ENCODE peak calls at places on chromosomes 11 and 22, in five cellular contexts. One of them, this sample, is unnamed.

GRCh38 chr22:47294222-47294532 is 531.7 kb downstream of the TBC1D22A start:
- DNase-seq in SK-N-SH: no peak
- DNase-seq in H1: no peak
- DNase-seq in cardiac muscle cell: peak; percentile 48
- DNase-seq in adrenal gland: no peak
- DNase-seq in this sample: no peak

GRCh38 chr11:70409437-70409836 is 11.1 kb downstream of the CTTN start:
- DNase-seq in SK-N-SH: no peak
- DNase-seq in H1: no peak
- DNase-seq in cardiac muscle cell: no peak
- DNase-seq in adrenal gland: no peak
- DNase-seq in this sample: no peak

GRCh38 chr11:124586247-124586860 is 16.6 kb downstream of the OR8A1 start:
- DNase-seq in SK-N-SH: peak; percentile 32
- DNase-seq in H1: peak; percentile 39
- DNase-seq in cardiac muscle cell: peak; percentile 82
- DNase-seq in adrenal gland: peak; percentile 61
- DNase-seq in this sample: peak; percentile 47

GRCh38 chr11:64457416-64458010 is 98.6 kb downstream of the RPS6KA4 start:
- DNase-seq in SK-N-SH: no peak
- DNase-seq in H1: no peak
- DNase-seq in cardiac muscle cell: no peak
- DNase-seq in adrenal gland: no peak
- DNase-seq in this sample: no peak

GRCh38 chr11:19073454-19074415 is 13.2 kb upstream of the MRGPRX2 start:
- DNase-seq in SK-N-SH: no peak
- DNase-seq in H1: no peak
- DNase-seq in cardiac muscle cell: no peak
- DNase-seq in adrenal gland: no peak
- DNase-seq in this sample: no peak

GRCh38 chr22:28906312-28906711 is 22.9 kb downstream of the ZNRF3 start:
- DNase-seq in SK-N-SH: no peak
- DNase-seq in H1: no peak
- DNase-seq in cardiac muscle cell: no peak
- DNase-seq in adrenal gland: no peak
- DNase-seq in this sample: no peak

GRCh38 chr11:19820100-19820499 is 107.5 kb downstream of the NAV2 start:
- DNase-seq in SK-N-SH: no peak
- DNase-seq in H1: no peak
- DNase-seq in cardiac muscle cell: peak; percentile 42
- DNase-seq in adrenal gland: no peak
- DNase-seq in this sample: no peak

GRCh38 chr11:73652046-73652730 is 5.8 kb downstream of the PLEKHB1 start:
- DNase-seq in SK-N-SH: no peak
- DNase-seq in H1: no peak
- DNase-seq in cardiac muscle cell: peak; percentile 71
- DNase-seq in adrenal gland: no peak
- DNase-seq in this sample: no peak

GRCh38 chr11:86574493-86575207 is 97.8 kb downstream of the ME3 start:
- DNase-seq in SK-N-SH: no peak
- DNase-seq in H1: no peak
- DNase-seq in cardiac muscle cell: peak; percentile 29
- DNase-seq in adrenal gland: peak; percentile 39
- DNase-seq in this sample: no peak

GRCh38 chr11:133323354-133323753 is 208.9 kb downstream of the OPCML start:
- DNase-seq in SK-N-SH: no peak
- DNase-seq in H1: no peak
- DNase-seq in cardiac muscle cell: no peak
- DNase-seq in adrenal gland: no peak
- DNase-seq in this sample: no peak

GRCh38 chr11:2800655-2801531 is 84.7 kb downstream of the CDKN1C start:
- DNase-seq in SK-N-SH: no peak
- DNase-seq in H1: no peak
- DNase-seq in cardiac muscle cell: no peak
- DNase-seq in adrenal gland: peak; percentile 11
- DNase-seq in this sample: no peak

GRCh38 chr22:31093956-31094622 is 13.0 kb downstream of the SMTN start:
- DNase-seq in SK-N-SH: peak; percentile 22
- DNase-seq in H1: no peak
- DNase-seq in cardiac muscle cell: no peak
- DNase-seq in adrenal gland: no peak
- DNase-seq in this sample: no peak

GRCh38 chr11:13030857-13031256 is 21.7 kb downstream of the RASSF10 start:
- DNase-seq in SK-N-SH: peak; percentile 20
- DNase-seq in H1: no peak
- DNase-seq in cardiac muscle cell: no peak
- DNase-seq in adrenal gland: peak; percentile 34
- DNase-seq in this sample: no peak

GRCh38 chr11:45805305-45806071 is 539 bp downstream of the SLC35C1 start:
- DNase-seq in SK-N-SH: no peak
- DNase-seq in H1: no peak
- DNase-seq in cardiac muscle cell: peak; percentile 67
- DNase-seq in adrenal gland: peak; percentile 54
- DNase-seq in this sample: no peak

GRCh38 chr11:47565340-47566165 is at the start of gene PTPMT1:
- DNase-seq in SK-N-SH: peak; percentile 94
- DNase-seq in H1: no peak
- DNase-seq in cardiac muscle cell: peak; percentile 79
- DNase-seq in adrenal gland: peak; percentile 81
- DNase-seq in this sample: no peak

GRCh38 chr11:70364745-70365535 is 33.4 kb upstream of the CTTN start:
- DNase-seq in SK-N-SH: no peak
- DNase-seq in H1: no peak
- DNase-seq in cardiac muscle cell: no peak
- DNase-seq in adrenal gland: no peak
- DNase-seq in this sample: no peak

GRCh38 chr22:38214248-38215056 is 12.7 kb downstream of the MAFF start:
- DNase-seq in SK-N-SH: peak; percentile 85
- DNase-seq in H1: peak; percentile 44
- DNase-seq in cardiac muscle cell: peak; percentile 82
- DNase-seq in adrenal gland: peak; percentile 83
- DNase-seq in this sample: no peak

GRCh38 chr11:128291835-128292234 is 295.5 kb downstream of the ETS1 start:
- DNase-seq in SK-N-SH: no peak
- DNase-seq in H1: no peak
- DNase-seq in cardiac muscle cell: no peak
- DNase-seq in adrenal gland: no peak
- DNase-seq in this sample: no peak

GRCh38 chr11:1457856-1458255 is 28.7 kb downstream of the MOB2 start:
- DNase-seq in SK-N-SH: no peak
- DNase-seq in H1: no peak
- DNase-seq in cardiac muscle cell: no peak
- DNase-seq in adrenal gland: no peak
- DNase-seq in this sample: no peak

GRCh38 chr11:113876074-113876797 is 864 bp upstream of the USP28 start:
- DNase-seq in SK-N-SH: no peak
- DNase-seq in H1: no peak
- DNase-seq in cardiac muscle cell: no peak
- DNase-seq in adrenal gland: no peak
- DNase-seq in this sample: no peak

GRCh38 chr22:37254206-37254866 is 10.3 kb upstream of the RAC2 start:
- DNase-seq in SK-N-SH: no peak
- DNase-seq in H1: no peak
- DNase-seq in cardiac muscle cell: peak; percentile 77
- DNase-seq in adrenal gland: no peak
- DNase-seq in this sample: no peak

GRCh38 chr11:16609769-16610168 is 128.7 kb upstream of the C11orf58 start:
- DNase-seq in SK-N-SH: no peak
- DNase-seq in H1: no peak
- DNase-seq in cardiac muscle cell: no peak
- DNase-seq in adrenal gland: no peak
- DNase-seq in this sample: no peak

GRCh38 chr11:45048313-45048841 is 97.7 kb upstream of the TP53I11 start:
- DNase-seq in SK-N-SH: no peak
- DNase-seq in H1: no peak
- DNase-seq in cardiac muscle cell: peak; percentile 77
- DNase-seq in adrenal gland: no peak
- DNase-seq in this sample: no peak

GRCh38 chr11:112025682-112026081 is 474 bp downstream of the DLAT start:
- DNase-seq in SK-N-SH: no peak
- DNase-seq in H1: no peak
- DNase-seq in cardiac muscle cell: no peak
- DNase-seq in adrenal gland: no peak
- DNase-seq in this sample: no peak

GRCh38 chr11:44680982-44681597 is 45.7 kb upstream of the TSPAN18 start:
- DNase-seq in SK-N-SH: no peak
- DNase-seq in H1: no peak
- DNase-seq in cardiac muscle cell: peak; percentile 47
- DNase-seq in adrenal gland: no peak
- DNase-seq in this sample: no peak

GRCh38 chr22:25282671-25283561 is 63.5 kb downstream of the CRYBB2 start:
- DNase-seq in SK-N-SH: peak; percentile 66
- DNase-seq in H1: no peak
- DNase-seq in cardiac muscle cell: no peak
- DNase-seq in adrenal gland: no peak
- DNase-seq in this sample: no peak

GRCh38 chr22:25402501-25403283 is 161.8 kb upstream of the GRK3 start:
- DNase-seq in SK-N-SH: no peak
- DNase-seq in H1: no peak
- DNase-seq in cardiac muscle cell: peak; percentile 56
- DNase-seq in adrenal gland: peak; percentile 52
- DNase-seq in this sample: no peak

DNA sequence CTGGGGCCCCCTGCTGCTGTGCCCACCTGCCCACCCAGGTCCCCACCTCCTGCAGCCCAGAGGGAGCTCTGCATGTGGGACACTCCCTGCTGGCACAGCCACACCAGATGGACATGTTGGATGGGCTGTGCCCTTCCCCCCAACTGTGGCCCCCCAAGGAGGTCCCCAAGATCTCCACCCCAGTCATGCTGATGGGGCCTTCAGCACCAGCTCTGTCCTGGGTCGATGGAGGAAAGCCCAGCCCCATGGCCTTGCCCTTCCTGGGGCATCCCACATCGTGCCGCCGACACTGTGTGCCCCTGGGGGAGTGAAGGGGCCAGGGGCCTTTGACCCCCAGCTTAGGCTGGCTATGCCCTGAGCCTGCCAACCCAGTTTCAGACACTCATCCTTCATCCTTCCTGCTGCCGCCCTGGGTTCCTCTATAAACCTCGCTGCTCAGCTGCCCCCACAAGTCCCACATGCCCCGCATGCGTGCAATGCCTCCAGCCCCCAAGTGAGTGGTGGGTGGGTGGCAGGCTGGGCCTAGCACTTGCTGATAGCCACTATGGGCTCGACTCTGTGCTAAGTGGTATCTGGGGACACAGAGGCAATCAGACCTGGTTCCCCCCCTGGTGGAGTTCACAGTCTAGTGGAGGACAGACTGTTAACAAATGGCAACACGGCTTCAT is 3.9 kb upstream of the DPP3 start:
- DNase-seq in SK-N-SH: no peak
- DNase-seq in H1: no peak
- DNase-seq in cardiac muscle cell: no peak
- DNase-seq in adrenal gland: no peak
- DNase-seq in this sample: no peak
- H3K27ac ChIP-seq in SK-N-SH: no peak overlapping the region
- H3K27ac ChIP-seq in H1: no peak overlapping the region
- H3K27ac ChIP-seq in cardiac muscle cell: no peak overlapping the region
- H3K27ac ChIP-seq in adrenal gland: no peak overlapping the region
- H3K27ac ChIP-seq in this sample: no peak overlapping the region

DNA sequence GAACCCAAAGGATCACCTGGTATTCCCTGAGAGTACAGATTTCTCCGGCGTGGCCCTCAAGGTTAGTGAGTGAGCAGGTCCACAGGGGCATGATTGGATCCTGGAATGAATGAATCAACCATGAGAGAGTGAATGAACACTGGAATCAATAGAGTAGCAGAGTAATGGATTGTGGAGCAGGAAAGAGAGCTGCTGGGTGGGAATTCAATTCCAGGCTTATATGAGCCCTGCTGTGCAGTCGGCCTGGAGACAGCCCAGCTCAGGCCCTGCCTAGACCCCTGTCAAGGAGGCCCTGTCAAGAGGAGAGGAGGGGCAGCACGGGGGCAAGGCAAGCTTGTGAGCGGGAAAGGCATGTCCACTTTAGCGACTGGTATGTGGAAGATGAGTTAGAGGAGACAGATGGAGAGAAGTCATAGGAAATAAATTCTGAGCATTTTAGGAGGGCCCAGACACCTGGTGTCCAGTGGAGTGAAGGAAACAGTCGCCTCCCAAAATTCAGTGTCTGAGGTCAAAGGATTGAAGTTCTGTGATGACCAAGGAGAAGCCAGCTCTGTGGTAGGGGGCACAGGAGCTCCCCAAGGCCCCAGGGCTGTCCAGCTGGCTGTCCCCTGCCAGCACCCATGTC is 1.2 kb upstream of the FOLR1 start:
- DNase-seq in SK-N-SH: no peak
- DNase-seq in H1: no peak
- DNase-seq in cardiac muscle cell: no peak
- DNase-seq in adrenal gland: no peak
- DNase-seq in this sample: no peak
- H3K27ac ChIP-seq in SK-N-SH: no peak overlapping the region
- H3K27ac ChIP-seq in H1: no peak overlapping the region
- H3K27ac ChIP-seq in cardiac muscle cell: no peak overlapping the region
- H3K27ac ChIP-seq in adrenal gland: no peak overlapping the region
- H3K27ac ChIP-seq in this sample: no peak overlapping the region

DNA sequence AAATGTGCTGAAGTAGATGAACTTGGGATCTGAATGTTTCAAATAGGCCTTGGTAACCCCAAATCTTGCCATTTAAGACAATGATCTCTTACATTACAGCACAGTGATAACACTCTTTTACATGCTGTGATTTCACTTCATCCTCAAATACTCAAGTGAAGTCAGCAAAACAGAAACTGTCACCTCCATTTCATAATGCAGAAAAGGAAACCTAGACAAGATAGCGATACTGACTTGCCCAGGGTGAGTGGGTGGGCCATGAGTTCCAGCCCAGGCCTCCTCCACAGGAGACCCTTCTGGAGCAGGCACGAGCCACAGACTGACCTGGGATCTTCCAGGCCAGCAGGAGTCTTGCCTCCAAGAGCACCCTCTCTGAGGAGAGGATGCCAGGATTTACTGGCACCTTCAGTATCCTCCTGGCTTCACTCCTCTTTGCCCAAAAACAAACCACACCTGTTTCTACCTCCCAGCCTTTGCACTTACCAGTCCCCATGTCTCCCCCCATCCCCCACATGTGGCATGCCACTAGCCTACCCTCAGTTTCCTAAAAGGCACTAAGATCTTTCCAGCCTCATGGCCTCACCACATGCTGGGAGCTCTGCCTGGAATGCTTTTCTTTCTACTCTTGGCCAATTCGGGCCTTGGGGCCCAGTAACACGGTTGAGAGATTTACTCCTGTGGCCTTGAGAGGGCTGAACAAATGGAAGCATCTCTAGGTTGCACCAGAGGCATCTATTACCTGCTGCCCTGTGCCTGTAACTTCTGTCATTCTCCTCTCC is 1.9 kb upstream of the DGAT2 start:
- DNase-seq in SK-N-SH: no peak
- DNase-seq in H1: no peak
- DNase-seq in cardiac muscle cell: no peak
- DNase-seq in adrenal gland: no peak
- DNase-seq in this sample: no peak
- H3K27ac ChIP-seq in SK-N-SH: no peak overlapping the region
- H3K27ac ChIP-seq in H1: no peak overlapping the region
- H3K27ac ChIP-seq in cardiac muscle cell: no peak overlapping the region
- H3K27ac ChIP-seq in adrenal gland: no peak overlapping the region
- H3K27ac ChIP-seq in this sample: no peak overlapping the region

DNA sequence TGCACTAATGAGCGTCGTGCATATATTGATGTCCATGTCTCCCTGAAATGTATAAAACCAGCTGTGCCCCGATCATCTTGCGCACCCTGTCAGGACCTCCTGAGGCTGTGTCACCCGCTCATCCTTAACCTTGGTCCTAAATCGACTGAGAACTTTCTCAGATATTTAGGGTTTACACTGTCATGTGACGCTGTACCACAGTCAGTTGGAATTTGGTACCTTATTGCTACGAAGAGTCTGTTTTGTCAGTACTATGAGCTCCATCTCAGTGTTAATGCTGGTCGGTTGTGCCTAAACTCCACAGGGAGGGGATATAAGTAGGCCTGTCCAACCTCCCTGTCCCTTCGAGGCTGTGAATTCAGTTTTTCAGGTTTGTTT is 1.8 kb upstream of the IFITM2 start:
- DNase-seq in SK-N-SH: no peak
- DNase-seq in H1: no peak
- DNase-seq in cardiac muscle cell: no peak
- DNase-seq in adrenal gland: no peak
- DNase-seq in this sample: no peak
- H3K27ac ChIP-seq in SK-N-SH: no peak overlapping the region
- H3K27ac ChIP-seq in H1: peak overlapping the region; percentile 31
- H3K27ac ChIP-seq in cardiac muscle cell: peak overlapping the region; percentile 87
- H3K27ac ChIP-seq in adrenal gland: no peak overlapping the region
- H3K27ac ChIP-seq in this sample: peak overlapping the region; percentile 90

This sample was measured in Panc1.